ENCODE peak calls at places on chromosomes 5 and 9, in eight cellular contexts. D is CD8-positive, alpha-beta T cell; E is colonic mucosa; U is cardiac muscle cell; I is HepG2; S is heart left ventricle; G is endodermal cell; W is fibroblast of lung. R is an unnamed sample. For H3K9me3, the result is how much of the 10 kb centered on the place peaks cover.

GRCh38 chr5:132961887-132962286 is 1.5 kb downstream of the AFF4 start:
- DNase-seq in S (no peak), W (peak), U (peak), G (peak), D (no peak), I (no peak), E (peak), R (no peak)

GRCh38 chr5:80318212-80318611 is 1.6 kb upstream of the SPZ1 start:
- DNase-seq in E (no peak), W (peak), I (no peak), D (no peak), U (no peak), S (no peak), G (no peak), R (no peak)

GRCh38 chr5:127801751-127802476 is 98.7 kb downstream of the CCDC192 start:
- DNase-seq in G (no peak), D (no peak), S (no peak), U (no peak), I (no peak), E (no peak), W (peak), R (no peak)

GRCh38 chr9:92055624-92056023 is 59.6 kb downstream of the SPTLC1 start:
- DNase-seq in D (no peak), G (no peak), I (no peak), S (no peak), U (no peak), W (no peak), E (no peak), R (no peak)

GRCh38 chr5:170221319-170221718 is 11.5 kb upstream of the C5orf58 start:
- DNase-seq in I (no peak), S (no peak), E (no peak), U (no peak), W (peak), D (no peak), G (no peak), R (no peak)

GRCh38 chr9:70587143-70587710 is 172.8 kb upstream of the KLF9 start:
- DNase-seq in S (peak), W (peak), U (no peak), I (no peak), G (no peak), E (no peak), D (no peak), R (no peak)

GRCh38 chr5:93964421-93964820 is 223.0 kb upstream of the POU5F2 start:
- DNase-seq in E (no peak), D (no peak), I (no peak), U (no peak), G (no peak), W (no peak), S (no peak), R (no peak)

GRCh38 chr5:6525910-6526309 is 77.3 kb downstream of the UBE2QL1 start:
- DNase-seq in I (peak), G (peak), E (no peak), W (no peak), S (no peak), U (peak), D (no peak), R (no peak)

GRCh38 chr9:112224401-112225289 is 49.5 kb upstream of the SUSD1 start:
- DNase-seq in I (no peak), W (peak), S (no peak), E (no peak), D (no peak), U (no peak), G (no peak), R (no peak)

GRCh38 chr9:35114113-35114847 is 1.4 kb downstream of the ATOSB start:
- DNase-seq in D (peak), E (peak), S (peak), W (peak), I (peak), G (peak), U (peak), R (peak)

GRCh38 chr5:179253730-179254129 is 91.5 kb downstream of the ADAMTS2 start:
- DNase-seq in D (no peak), E (no peak), S (no peak), G (peak), U (no peak), W (no peak), I (no peak), R (no peak)

GRCh38 chr9:104850771-104851170 is 77.2 kb downstream of the ABCA1 start:
- DNase-seq in G (no peak), S (no peak), W (no peak), U (no peak), D (no peak), I (no peak), E (no peak), R (no peak)

GRCh38 chr9:86073839-86074238 is 25.5 kb downstream of the GOLM1 start:
- DNase-seq in I (no peak), E (no peak), G (no peak), S (no peak), D (no peak), U (no peak), W (no peak), R (no peak)

GRCh38 chr9:96391021-96391765 is 7.7 kb upstream of the SLC35D2 start:
- DNase-seq in W (peak), I (peak), D (no peak), U (no peak), E (peak), S (no peak), G (no peak), R (no peak)

GRCh38 chr5:107324071-107324470 is 346.7 kb downstream of the EFNA5 start:
- DNase-seq in S (no peak), W (no peak), G (no peak), I (no peak), U (no peak), D (no peak), E (no peak), R (no peak)

GRCh38 chr9:70485273-70485858 is 70.9 kb upstream of the KLF9 start:
- DNase-seq in G (no peak), U (no peak), D (no peak), S (no peak), E (peak), I (no peak), W (no peak), R (no peak)

GRCh38 chr9:74630228-74630627 is 133.1 kb downstream of the RORB start:
- DNase-seq in W (no peak), U (no peak), D (no peak), S (no peak), E (no peak), G (no peak), I (no peak), R (no peak)

GRCh38 chr5:181260720-181261319 is at the start of gene TRIM52:
- DNase-seq in D (peak), W (peak), S (peak), E (peak), G (peak), U (peak), I (peak), R (peak)

GRCh38 chr5:157366741-157367684 is 93.0 kb upstream of the NIPAL4 start:
- DNase-seq in S (peak), I (peak), W (peak), E (no peak), G (peak), U (peak), D (no peak), R (no peak)

GRCh38 chr5:67038817-67039603 is 157.6 kb downstream of the CD180 start:
- DNase-seq in S (no peak), D (no peak), W (peak), E (no peak), I (peak), U (peak), G (no peak), R (no peak)

GRCh38 chr5:172903790-172904189 is 55.4 kb upstream of the RPL26L1 start:
- DNase-seq in G (no peak), I (no peak), S (no peak), W (peak), U (no peak), D (no peak), E (peak), R (no peak)

GRCh38 chr9:14215614-14216013 is 98.3 kb downstream of the NFIB start:
- DNase-seq in W (peak), G (no peak), D (no peak), I (no peak), E (no peak), U (no peak), S (no peak), R (no peak)

GRCh38 chr5:143554194-143554717 is 150.8 kb upstream of the NR3C1 start:
- DNase-seq in I (no peak), U (no peak), D (no peak), E (no peak), G (no peak), W (peak), S (no peak), R (no peak)

GRCh38 chr9:134206317-134207300 is 42.2 kb upstream of the RNU6ATAC start:
- DNase-seq in I (no peak), E (no peak), W (no peak), G (no peak), D (no peak), S (no peak), U (no peak), R (no peak)

GRCh38 chr9:14372437-14373318 is 58.7 kb upstream of the NFIB start:
- DNase-seq in I (peak), W (peak), U (no peak), G (peak), D (no peak), E (no peak), S (peak), R (no peak)

GRCh38 chr5:175336781-175337180 is 107.2 kb downstream of the DRD1 start:
- DNase-seq in G (no peak), I (no peak), W (no peak), D (no peak), U (peak), E (no peak), S (no peak), R (no peak)

GRCh38 chr5:178187014-178187413 is at the start of gene GMCL2:
- DNase-seq in I (no peak), W (no peak), S (no peak), E (no peak), G (no peak), D (no peak), U (no peak), R (no peak)

GRCh38 chr5:178186417-178186816 is 754 bp downstream of the GMCL2 start:
- DNase-seq in W (peak), S (no peak), U (no peak), I (no peak), G (no peak), E (no peak), D (no peak), R (no peak)

GRCh38 chr5:178192244-178192643 is 5.1 kb upstream of the GMCL2 start:
- DNase-seq in G (no peak), W (no peak), D (no peak), S (no peak), U (no peak), E (no peak), I (no peak), R (no peak)

GRCh38 chr5:178191661-178192060 is 4.5 kb upstream of the GMCL2 start:
- DNase-seq in U (no peak), E (no peak), D (no peak), W (no peak), G (no peak), S (no peak), I (no peak), R (no peak)

DNA sequence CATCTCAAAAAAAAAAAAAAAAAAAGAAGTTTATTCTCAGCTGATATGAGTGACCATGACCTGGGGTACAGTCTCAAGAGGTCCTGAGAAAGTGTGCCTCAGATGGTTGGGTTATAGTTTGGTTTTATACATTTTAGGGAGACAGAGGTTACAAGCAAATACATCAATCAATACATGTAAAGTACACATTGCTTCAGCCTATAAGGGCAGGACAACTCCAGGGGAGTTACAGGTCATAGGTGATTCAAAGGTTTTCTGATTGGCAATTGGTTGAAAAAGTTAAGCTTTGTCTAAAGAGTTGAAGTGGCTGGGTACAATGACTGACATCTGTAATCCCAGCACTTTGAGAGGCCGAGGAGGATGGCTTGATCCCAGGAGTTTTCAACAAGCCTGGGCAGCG is 2.3 kb upstream of the GMCL2 start:
- DNase-seq in G (peak), I (no peak), E (no peak), U (no peak), W (no peak), S (no peak), D (no peak), R (no peak)
- H3K27ac ChIP-seq in G (no peak), I (no peak), E (no peak), U (no peak), W (no peak), S (no peak), D (no peak), R (no peak)

DNA sequence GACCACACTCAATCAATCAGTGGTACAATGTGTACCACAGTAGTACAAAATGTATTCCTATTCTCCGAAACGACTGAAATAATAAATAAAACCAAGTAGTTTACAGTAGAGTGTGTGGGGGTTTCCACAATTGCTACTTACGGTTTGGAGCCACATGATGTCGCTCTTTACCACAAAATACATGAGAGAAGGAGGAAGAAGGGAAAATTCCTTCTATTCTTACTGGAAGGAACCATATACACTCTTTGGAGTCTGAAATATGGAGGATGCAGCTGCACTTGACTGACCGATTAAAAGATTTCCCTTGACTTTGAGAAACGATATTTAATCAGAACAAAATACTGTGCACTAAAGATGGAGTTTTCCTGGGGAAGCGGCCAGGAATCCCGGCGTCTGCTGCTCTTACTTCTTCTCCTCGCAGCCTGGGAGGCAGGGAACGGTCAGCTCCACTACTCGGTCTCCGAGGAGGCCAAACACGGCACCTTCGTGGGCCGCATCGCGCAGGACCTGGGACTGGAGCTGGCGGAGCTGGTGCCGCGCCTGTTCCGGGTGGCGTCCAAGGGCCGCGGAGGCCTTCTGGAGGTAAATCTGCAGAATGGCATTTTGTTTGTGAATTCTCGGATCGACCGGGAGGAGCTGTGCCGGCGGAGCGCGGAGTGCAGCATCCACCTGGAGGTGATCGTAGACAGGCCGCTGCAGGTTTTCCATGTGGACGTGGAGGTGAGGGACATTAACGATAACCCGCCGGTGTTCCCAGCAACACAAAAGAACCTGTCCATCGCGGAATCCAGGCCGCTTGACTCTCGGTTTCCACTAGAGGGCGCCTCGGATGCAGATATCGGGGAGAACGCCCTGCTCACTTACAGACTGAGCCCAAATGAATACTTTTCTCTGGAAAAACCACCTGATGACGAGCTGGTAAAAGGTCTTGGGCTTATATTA is at the start of gene PCDHA4:
- DNase-seq in U (peak), I (peak), W (no peak), E (peak), S (no peak), D (no peak), G (peak), R (no peak)
- H3K9me3 ChIP-seq in U (under half), I (under half), W (under half), E (under half), S (under half), D (under half), G (under half), R (under half)

DNA sequence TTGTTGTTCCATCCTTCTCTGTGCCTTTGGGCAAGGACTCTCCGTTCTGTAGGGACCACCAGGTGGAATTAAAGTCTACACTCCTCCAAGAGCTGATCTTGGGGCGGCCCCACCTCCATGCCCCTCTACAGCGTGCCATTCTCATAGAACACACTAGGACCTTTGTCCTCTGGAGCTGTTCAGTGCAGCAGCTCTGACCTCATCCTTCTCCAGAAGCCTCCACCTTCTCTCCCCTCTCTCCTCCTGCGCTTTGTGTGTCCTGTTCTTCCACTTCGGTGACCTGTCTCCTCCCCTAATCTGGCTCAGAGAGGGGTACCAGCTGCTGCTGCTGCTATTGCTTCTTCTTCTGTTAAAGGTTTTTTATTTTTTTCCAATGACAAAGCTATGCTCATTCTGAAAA is 1.8 kb upstream of the MACROH2A1 start:
- DNase-seq in S (no peak), G (peak), E (no peak), I (peak), W (no peak), U (no peak), D (no peak), R (no peak)
- TF ChIP-seq CTCF in S (no peak), G (no peak), E (no peak), I (no peak), W (no peak), U (no peak), D (no peak), R (no peak)

DNA sequence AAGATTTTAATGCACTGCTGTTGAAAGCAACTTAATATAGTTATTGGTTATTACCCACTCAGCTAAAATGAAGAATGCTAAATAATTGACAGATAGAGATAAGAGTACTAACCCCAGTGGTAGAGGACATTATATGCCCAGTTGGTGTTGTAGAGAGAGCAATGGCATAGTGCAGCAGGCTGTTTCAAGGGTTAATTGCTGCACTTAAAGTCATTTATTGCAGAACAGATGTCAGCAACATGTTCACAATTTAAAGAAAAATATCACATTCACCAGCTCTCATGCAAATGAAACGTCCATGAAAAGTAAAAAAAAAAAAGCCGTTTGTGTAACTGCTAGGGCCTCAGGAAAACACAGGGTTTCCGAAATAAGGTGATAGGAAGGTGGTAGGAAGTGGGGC is 254.6 kb downstream of the MTRR start:
- DNase-seq in I (no peak), W (no peak), U (no peak), D (no peak), S (no peak), E (no peak), G (no peak), R (no peak)
- H3K27ac ChIP-seq in I (no peak), W (no peak), U (no peak), D (no peak), S (no peak), E (no peak), G (no peak), R (no peak)

DNA sequence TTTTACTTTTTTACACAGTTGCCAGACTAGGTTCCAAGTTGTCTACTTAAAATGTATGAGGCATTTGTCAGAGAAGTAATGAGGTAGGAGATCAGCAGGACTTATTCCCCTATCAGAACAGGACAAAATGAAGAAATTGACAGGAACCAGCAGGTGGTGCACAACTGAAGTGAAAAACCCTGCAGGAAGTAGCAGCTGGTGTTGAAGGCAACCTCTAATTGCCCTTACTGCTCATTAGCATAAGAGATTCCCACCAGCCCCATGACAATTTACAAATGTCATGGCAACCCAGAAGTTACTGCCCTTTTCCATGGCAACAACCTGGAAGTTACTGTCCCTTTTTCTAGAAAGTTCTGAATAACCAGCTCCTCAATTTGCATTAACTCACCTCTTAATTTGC is 5.4 kb downstream of the PCDHB15 start:
- DNase-seq in U (no peak), W (no peak), D (no peak), S (no peak), G (no peak), E (no peak), I (no peak), R (no peak)
- H3K9me3 ChIP-seq in U (under half), W (under half), D (under half), S (under half), G (half or more), E (under half), I (half or more), R (half or more)

DNA sequence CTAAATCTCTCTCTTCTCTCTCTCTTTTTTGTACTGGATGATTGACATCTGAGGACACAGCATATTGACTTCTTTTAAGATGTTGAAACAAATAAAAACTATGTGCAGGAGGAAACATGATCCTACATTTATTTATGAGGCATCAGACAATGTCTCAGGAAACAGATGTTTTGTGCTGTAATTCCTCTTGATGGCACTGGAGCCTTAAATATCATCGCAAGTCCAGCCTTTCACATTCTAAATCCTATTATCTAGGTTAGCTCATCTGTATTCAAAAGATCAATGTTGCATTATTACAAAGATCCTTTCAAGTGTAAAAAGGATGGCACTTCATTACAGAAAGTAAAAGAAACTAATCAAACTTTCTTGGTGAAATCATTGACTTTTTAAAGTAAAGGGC is 63.9 kb downstream of the MAT2B start:
- DNase-seq in D (no peak), I (no peak), S (no peak), E (no peak), W (peak), G (no peak), U (no peak), R (no peak)
- TF ChIP-seq CTCF in D (no peak), I (peak), S (no peak), E (no peak), W (peak), G (peak), U (peak), R (no peak)

DNA sequence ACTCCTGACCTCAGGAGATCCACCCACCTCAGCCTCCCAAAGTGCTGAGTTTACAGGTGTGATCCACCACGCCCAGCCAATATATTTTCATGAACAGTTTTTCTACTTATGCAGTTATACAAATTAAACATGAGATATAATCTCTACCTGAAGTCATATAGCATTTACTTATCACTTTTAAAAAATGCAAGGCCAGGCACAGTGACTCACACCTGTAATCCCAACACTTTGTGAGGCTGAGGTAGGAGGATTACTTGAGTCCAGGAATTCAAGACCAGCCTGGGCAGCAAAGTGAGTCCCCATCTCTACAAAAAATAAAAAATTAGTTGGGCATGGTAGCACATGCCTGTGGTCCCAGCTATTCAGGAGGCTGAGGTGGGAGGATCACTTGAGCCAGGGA is 164.7 kb upstream of the LHFPL2 start:
- DNase-seq in S (no peak), E (no peak), W (no peak), I (no peak), U (no peak), D (no peak), G (no peak), R (no peak)
- H3K27ac ChIP-seq in S (no peak), E (no peak), W (no peak), I (no peak), U (no peak), D (no peak), G (no peak), R (no peak)

R was measured in CD4-positive, alpha-beta T cell.